ENCODE peak calls at places on chromosome 2, in eight cellular contexts. Z is activated T-cell treated with anti-CD3 and anti-CD28 coated beads, Interleukin-2, amount 50 U/mL, for 72 hours; E is sigmoid colon; N is dermis microvascular lymphatic vessel endothelial cell; X is left colon; B is glutamatergic neuron; V is NCI-H1105; J is smooth muscle cell of the brain vasculature. K is an unnamed sample.

GRCh38 chr2:187799601-187800000 is 245.4 kb upstream of the TFPI start:
- DNase-seq in B (no peak), E (no peak), N (no peak), V (no peak), X (no peak), Z (no peak), J (no peak), K (no peak)

GRCh38 chr2:220144411-220144810 is 517.0 kb downstream of the SLC4A3 start:
- DNase-seq in V (no peak), X (no peak), J (no peak), N (no peak), B (no peak), Z (no peak), E (no peak), K (no peak)

GRCh38 chr2:30503007-30503691 is 56.1 kb downstream of the LCLAT1 start:
- DNase-seq in V (no peak), J (no peak), Z (no peak), B (no peak), E (no peak), N (no peak), X (no peak), K (no peak)

GRCh38 chr2:61834893-61835292 is 19.0 kb downstream of the FAM161A start:
- DNase-seq in X (no peak), Z (no peak), N (no peak), V (no peak), B (no peak), E (no peak), J (no peak), K (no peak)

GRCh38 chr2:235135195-235135965 is 183.6 kb downstream of the SH3BP4 start:
- DNase-seq in B (no peak), E (no peak), Z (no peak), N (no peak), X (no peak), V (no peak), J (no peak), K (no peak)

GRCh38 chr2:239538357-239539052 is 137.7 kb upstream of the HDAC4 start:
- DNase-seq in J (no peak), N (no peak), E (peak; percentile 46), Z (no peak), B (peak; percentile 8), V (no peak), X (no peak), K (no peak)

GRCh38 chr2:72863046-72863445 is 24.2 kb upstream of the SPR start:
- DNase-seq in X (no peak), V (no peak), N (no peak), Z (no peak), J (no peak), E (no peak), B (no peak), K (no peak)

GRCh38 chr2:223860809-223861738 is 23.7 kb upstream of the AP1S3 start:
- DNase-seq in Z (no peak), X (peak; percentile 76), V (no peak), J (no peak), B (no peak), E (no peak), N (no peak), K (no peak)

GRCh38 chr2:142220901-142221300 is 90.1 kb upstream of the LRP1B start:
- DNase-seq in X (no peak), N (no peak), Z (no peak), V (peak; percentile 54), E (no peak), B (no peak), J (no peak), K (no peak)

GRCh38 chr2:11912980-11913379 is 166.5 kb downstream of the LPIN1 start:
- DNase-seq in X (no peak), N (no peak), Z (no peak), J (no peak), B (no peak), V (no peak), E (no peak), K (no peak)

GRCh38 chr2:113869253-113869652 is 20.6 kb upstream of the ACTR3 start:
- DNase-seq in V (no peak), Z (no peak), B (no peak), N (no peak), J (no peak), E (no peak), X (no peak), K (no peak)

GRCh38 chr2:210502997-210503621 is 26.6 kb upstream of the LANCL1 start:
- DNase-seq in B (peak; percentile 70), E (no peak), N (no peak), X (peak; percentile 41), Z (peak; percentile 16), V (peak; percentile 18), J (peak; percentile 13), K (no peak)

GRCh38 chr2:165406053-165406628 is 63.4 kb upstream of the CSRNP3 start:
- DNase-seq in B (no peak), X (no peak), V (no peak), Z (no peak), E (no peak), J (no peak), N (no peak), K (no peak)

GRCh38 chr2:37619957-37620295 is 51.5 kb downstream of the CDC42EP3 start:
- DNase-seq in E (no peak), X (no peak), J (no peak), N (no peak), B (no peak), Z (no peak), V (no peak), K (no peak)

GRCh38 chr2:5176764-5177163 is 515.4 kb upstream of the SOX11 start:
- DNase-seq in V (no peak), Z (no peak), J (no peak), B (no peak), E (no peak), N (no peak), X (no peak), K (no peak)

K was measured in ovary.